ENCODE peak calls at places on chromosomes 5 and 9, in four cellular contexts. O is midbrain; Z is stimulated activated CD8-positive, alpha-beta memory T cell treated with anti-CD3 and anti-CD28 coated beads, Interleukin-7, amount 100 ng/mL, for 48 hours; H is HCEC 1CT. L is an unnamed sample.

GRCh38 chr9:93962561-93963440 is 7.6 kb upstream of the BARX1 start:
- DNase-seq in H (peak; percentile 65), O (peak; percentile 84), Z (peak; percentile 43), L (peak; percentile 77)

GRCh38 chr5:14810941-14811573 is 60.5 kb downstream of the ANKH start:
- DNase-seq in O (peak; percentile 63), H (no peak), Z (no peak), L (peak; percentile 78)

GRCh38 chr5:107570805-107571531 is 99.8 kb downstream of the EFNA5 start:
- DNase-seq in Z (no peak), H (no peak), O (no peak), L (no peak)

GRCh38 chr9:31103836-31104235 is 1280.6 kb upstream of the ACO1 start:
- DNase-seq in Z (no peak), O (no peak), H (no peak), L (no peak)

GRCh38 chr5:41832430-41832829 is 37.8 kb downstream of the OXCT1 start:
- DNase-seq in Z (no peak), H (no peak), O (no peak), L (no peak)

GRCh38 chr5:73066466-73066865 is 53.9 kb upstream of the TMEM171 start:
- DNase-seq in Z (no peak), H (peak; percentile 85), O (no peak), L (no peak)

GRCh38 chr9:91734371-91734981 is 215.6 kb downstream of the ROR2 start:
- DNase-seq in H (peak; percentile 26), Z (peak; percentile 18), O (peak; percentile 49), L (peak; percentile 37)

GRCh38 chr9:116480700-116481099 is 206.4 kb upstream of the TRIM32 start:
- DNase-seq in Z (no peak), H (no peak), O (no peak), L (no peak)

GRCh38 chr5:150058480-150059126 is 27.8 kb downstream of the CSF1R start:
- DNase-seq in H (peak; percentile 89), Z (no peak), O (peak; percentile 22), L (peak; percentile 73)

GRCh38 chr9:133907302-133907880 is 84.7 kb downstream of the VAV2 start:
- DNase-seq in Z (no peak), H (no peak), O (peak; percentile 19), L (no peak)

GRCh38 chr5:56070795-56071539 is 76.2 kb upstream of the IL6ST start:
- DNase-seq in H (no peak), O (no peak), Z (no peak), L (no peak)

GRCh38 chr5:59843511-59844230 is 49.9 kb downstream of the PDE4D start:
- DNase-seq in H (peak; percentile 58), O (no peak), Z (no peak), L (no peak)

GRCh38 chr5:61878471-61878870 is 427.5 kb upstream of the KIF2A start:
- DNase-seq in Z (no peak), H (no peak), O (no peak), L (no peak)

GRCh38 chr9:112174965-112175795 is at the start of gene SUSD1:
- DNase-seq in H (no peak), Z (no peak), O (no peak), L (no peak)